ENCODE peak calls at places on chromosomes 12 and 14, in seven cellular contexts. V, S, G, H, I, P and W are unnamed samples.

GRCh38 chr14:83714141-83714540 is 1815.8 kb upstream of the FLRT2 start:
- DNase-seq in V (no peak), S (no peak), G (no peak), H (no peak), I (no peak), P (no peak), W (no peak)

GRCh38 chr12:5395443-5396401 is 36.2 kb upstream of the NTF3 start:
- DNase-seq in V (no peak), S (no peak), G (no peak), H (no peak), I (peak), P (no peak), W (no peak)

GRCh38 chr12:126994599-126994998 is 1272.4 kb upstream of the TMEM132C start:
- DNase-seq in V (no peak), S (no peak), G (no peak), H (no peak), I (no peak), P (no peak), W (no peak)

GRCh38 chr14:54350196-54350595 is 46.6 kb upstream of the CDKN3 start:
- DNase-seq in V (no peak), S (no peak), G (no peak), H (no peak), I (no peak), P (no peak), W (no peak)

GRCh38 chr12:63940295-63940997 is 95.9 kb downstream of the SRGAP1 start:
- DNase-seq in V (no peak), S (no peak), G (no peak), H (no peak), I (peak), P (no peak), W (no peak)

GRCh38 chr14:52352546-52352945 is 38.4 kb downstream of the PTGER2 start:
- DNase-seq in V (no peak), S (peak), G (no peak), H (no peak), I (no peak), P (no peak), W (no peak)

GRCh38 chr12:19804737-19805136 is 365.4 kb downstream of the AEBP2 start:
- DNase-seq in V (no peak), S (no peak), G (no peak), H (no peak), I (no peak), P (no peak), W (no peak)

GRCh38 chr14:63493246-63493645 is 49.9 kb downstream of the PPP2R5E start:
- DNase-seq in V (no peak), S (no peak), G (no peak), H (no peak), I (no peak), P (no peak), W (no peak)

GRCh38 chr14:29039171-29039570 is 272.6 kb downstream of the FOXG1 start:
- DNase-seq in V (no peak), S (no peak), G (no peak), H (no peak), I (no peak), P (no peak), W (no peak)

GRCh38 chr12:29024117-29024516 is 125.0 kb upstream of the FAR2 start:
- DNase-seq in V (no peak), S (peak), G (no peak), H (no peak), I (no peak), P (no peak), W (no peak)

GRCh38 chr12:42299392-42300308 is 26.2 kb downstream of the ZCRB1 start:
- DNase-seq in V (peak), S (peak), G (no peak), H (no peak), I (no peak), P (peak), W (no peak)

GRCh38 chr12:118377891-118378470 is 1.6 kb downstream of the SUDS3 start:
- DNase-seq in V (peak), S (peak), G (peak), H (no peak), I (peak), P (peak), W (no peak)

GRCh38 chr12:46452776-46453175 is 80.2 kb upstream of the SLC38A2 start:
- DNase-seq in V (no peak), S (no peak), G (no peak), H (no peak), I (no peak), P (no peak), W (no peak)

GRCh38 chr14:101223147-101223546 is 319.6 kb upstream of the RTL1 start:
- DNase-seq in V (no peak), S (no peak), G (no peak), H (no peak), I (no peak), P (no peak), W (no peak)

GRCh38 chr12:104736307-104736706 is 221.8 kb downstream of the SLC41A2 start:
- DNase-seq in V (no peak), S (no peak), G (no peak), H (no peak), I (no peak), P (no peak), W (no peak)

GRCh38 chr14:62126885-62127478 is 364.8 kb downstream of the SNAPC1 start:
- DNase-seq in V (no peak), S (peak), G (peak), H (no peak), I (peak), P (no peak), W (peak)

GRCh38 chr12:130514149-130514551 is 176.5 kb downstream of the PIWIL1 start:
- DNase-seq in V (no peak), S (no peak), G (no peak), H (no peak), I (peak), P (no peak), W (no peak)

GRCh38 chr12:93785262-93786010 is 108.3 kb downstream of the CRADD start:
- DNase-seq in V (peak), S (peak), G (no peak), H (peak), I (no peak), P (peak), W (peak)

GRCh38 chr14:90883782-90884181 is 67.6 kb upstream of the TTC7B start:
- DNase-seq in V (no peak), S (no peak), G (no peak), H (no peak), I (no peak), P (no peak), W (no peak)

GRCh38 chr12:112252184-112252583 is 126.8 kb downstream of the TRAFD1 start:
- DNase-seq in V (no peak), S (peak), G (no peak), H (no peak), I (no peak), P (no peak), W (no peak)

GRCh38 chr12:70721958-70722357 is 84.7 kb upstream of the PTPRB start:
- DNase-seq in V (no peak), S (no peak), G (no peak), H (no peak), I (no peak), P (no peak), W (no peak)

GRCh38 chr12:27177716-27178115 is 66.4 kb upstream of the STK38L start:
- DNase-seq in V (no peak), S (peak), G (no peak), H (no peak), I (no peak), P (no peak), W (no peak)

GRCh38 chr12:63103489-63104131 is 47.4 kb downstream of the AVPR1A start:
- DNase-seq in V (no peak), S (peak), G (peak), H (no peak), I (peak), P (no peak), W (peak)

GRCh38 chr12:49783917-49784676 is 42.7 kb downstream of the TMBIM6 start:
- DNase-seq in V (no peak), S (peak), G (peak), H (no peak), I (no peak), P (no peak), W (no peak)

GRCh38 chr12:60201891-60202290 is 606.1 kb downstream of the SLC16A7 start:
- DNase-seq in V (no peak), S (peak), G (no peak), H (no peak), I (no peak), P (no peak), W (no peak)

GRCh38 chr12:99567072-99567471 is 80.5 kb upstream of the GARIN6 start:
- DNase-seq in V (no peak), S (no peak), G (no peak), H (no peak), I (no peak), P (no peak), W (no peak)